ENCODE peak calls at places on chromosomes 2 and 18, in six cellular contexts. E is OCI-LY7, N is H9, F is trophoblast cell, A is pancreas, L is cardiac muscle cell. S is an unnamed sample. For H3K4me1, the result is how much of the 10 kb centered on the place peaks cover.

GRCh38 chr2:155377931-155378444 is 679.5 kb downstream of the KCNJ3 start:
- DNase-seq in E (no peak), N (no peak), F (peak), A (no peak), L (no peak), S (no peak)

GRCh38 chr2:7625392-7626138 is 708.4 kb downstream of the RNF144A start:
- DNase-seq in E (peak), N (no peak), F (no peak), A (no peak), L (no peak), S (no peak)

GRCh38 chr2:154698238-154698788 is at the start of gene KCNJ3:
- DNase-seq in E (no peak), N (peak), F (no peak), A (no peak), L (peak), S (no peak)

GRCh38 chr18:39840406-39840805 is 2114.6 kb upstream of the PIK3C3 start:
- DNase-seq in E (no peak), N (no peak), F (peak), A (no peak), L (no peak), S (peak)

GRCh38 chr18:45102863-45103262 is 422.2 kb downstream of the SETBP1 start:
- DNase-seq in E (peak), N (peak), F (no peak), A (no peak), L (no peak), S (no peak)

GRCh38 chr2:232854082-232854481 is 16.0 kb upstream of the SNORC start:
- DNase-seq in E (no peak), N (no peak), F (peak), A (no peak), L (no peak), S (peak)

GRCh38 chr2:192783643-192784042 is 588.9 kb upstream of the TMEFF2 start:
- DNase-seq in E (no peak), N (no peak), F (no peak), A (no peak), L (no peak), S (no peak)

GRCh38 chr2:134905168-134905567 is 13.5 kb upstream of the CCNT2 start:
- DNase-seq in E (no peak), N (no peak), F (no peak), A (no peak), L (peak), S (no peak)

GRCh38 chr2:42129487-42129852 is 39.7 kb upstream of the EML4 start:
- DNase-seq in E (no peak), N (no peak), F (no peak), A (no peak), L (no peak), S (no peak)

GRCh38 chr2:42127425-42128424 is 41.4 kb upstream of the EML4 start:
- DNase-seq in E (peak), N (no peak), F (no peak), A (no peak), L (no peak), S (no peak)

GRCh38 chr2:42125887-42126594 is 43.1 kb upstream of the EML4 start:
- DNase-seq in E (no peak), N (peak), F (peak), A (no peak), L (no peak), S (no peak)

GRCh38 chr2:42129947-42130346 is 39.2 kb upstream of the EML4 start:
- DNase-seq in E (no peak), N (no peak), F (no peak), A (no peak), L (no peak), S (no peak)

GRCh38 chr2:42128731-42129486 is 40.2 kb upstream of the EML4 start:
- DNase-seq in E (peak), N (no peak), F (no peak), A (no peak), L (no peak), S (no peak)
- H3K4me1 ChIP-seq in E (half or more), N (under half), F (under half), A (under half), L (under half), S (under half)

GRCh38 chr2:147515213-147515612 is 329.6 kb upstream of the ACVR2A start:
- DNase-seq in E (no peak), N (no peak), F (no peak), A (no peak), L (no peak), S (no peak)
- H3K4me1 ChIP-seq in E (under half), N (under half), F (under half), A (under half), L (under half), S (under half)

DNA sequence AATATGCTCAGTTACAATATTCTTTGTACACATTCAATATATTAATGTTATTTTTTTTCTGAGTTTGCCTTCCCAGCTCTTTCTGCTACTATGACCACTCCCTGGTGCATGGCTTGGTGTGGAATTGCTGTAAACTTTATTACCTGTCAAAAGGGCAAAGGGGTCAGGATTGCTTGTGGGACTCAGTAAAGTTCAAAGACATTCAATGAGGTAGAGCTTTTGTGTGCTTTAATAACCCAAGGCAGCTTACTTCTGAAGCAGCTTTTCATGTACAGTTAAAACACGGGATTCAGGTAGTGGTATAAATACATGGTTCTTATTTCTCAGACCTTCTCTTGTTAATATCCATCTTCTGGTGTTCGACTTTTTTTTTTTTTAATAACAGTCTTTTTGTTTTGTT is 132.8 kb downstream of the MEIS1 start:
- DNase-seq in E (no peak), N (no peak), F (no peak), A (no peak), L (no peak), S (no peak)
- H3K4me1 ChIP-seq in E (under half), N (under half), F (under half), A (under half), L (half or more), S (under half)

GRCh38 chr2:99825630-99826029 is 316.8 kb downstream of the AFF3 start:
- DNase-seq in E (no peak), N (no peak), F (no peak), A (no peak), L (no peak), S (no peak)
- H3K4me1 ChIP-seq in E (under half), N (under half), F (under half), A (under half), L (under half), S (under half)

GRCh38 chr2:113077921-113078320 is 10.2 kb downstream of the IL1F10 start:
- DNase-seq in E (no peak), N (no peak), F (no peak), A (no peak), L (no peak), S (no peak)
- H3K4me1 ChIP-seq in E (under half), N (under half), F (under half), A (under half), L (under half), S (under half)

GRCh38 chr2:105936954-105937353 is 192.2 kb downstream of the NCK2 start:
- DNase-seq in E (no peak), N (no peak), F (no peak), A (no peak), L (no peak), S (no peak)
- H3K4me1 ChIP-seq in E (under half), N (under half), F (under half), A (under half), L (under half), S (under half)

GRCh38 chr18:22560797-22561196 is 143.1 kb upstream of the CTAGE1 start:
- DNase-seq in E (no peak), N (no peak), F (no peak), A (no peak), L (no peak), S (no peak)
- H3K4me1 ChIP-seq in E (under half), N (under half), F (under half), A (under half), L (under half), S (under half)

S was measured in testis.